ENCODE peak calls at places on chromosomes 2 and 18, in eight cellular contexts. T is HTR-8/SVneo; L is activated naive CD4-positive, alpha-beta T cell treated with anti-CD3 and anti-CD28 coated beads, Interleukin-2, amount 10 ng/mL, durations not matched to agents 7 days and 5 days; X is astrocyte; F is effector CD4-positive, alpha-beta T cell; P is A549; U is NCI-H1105; S is T follicular helper cell. B is an unnamed sample.

GRCh38 chr2:86223098-86223681 is 23.9 kb downstream of the MRPL35 start:
- DNase-seq in U (no peak), S (no peak), F (no peak), X (peak), L (no peak), T (no peak), P (no peak), B (no peak)

GRCh38 chr2:20448246-20449046 is 1.6 kb downstream of the RHOB start:
- DNase-seq in X (no peak), U (no peak), T (no peak), S (no peak), L (no peak), P (peak), F (no peak), B (no peak)

GRCh38 chr2:161417428-161418274 is 1.6 kb downstream of the TBR1 start:
- DNase-seq in X (no peak), S (no peak), F (no peak), L (no peak), P (no peak), T (no peak), U (no peak), B (no peak)

GRCh38 chr2:39266139-39266805 is 22.5 kb upstream of the CDKL4 start:
- DNase-seq in L (peak), S (no peak), U (no peak), F (no peak), X (peak), P (no peak), T (no peak), B (no peak)

GRCh38 chr18:9094307-9095226 is 7.9 kb upstream of the NDUFV2 start:
- DNase-seq in U (no peak), S (no peak), P (peak), T (no peak), F (no peak), X (peak), L (peak), B (no peak)

GRCh38 chr2:192146069-192147006 is 48.4 kb downstream of the TMEFF2 start:
- DNase-seq in T (no peak), X (peak), U (no peak), S (no peak), F (no peak), P (no peak), L (no peak), B (no peak)

GRCh38 chr18:12109836-12110235 is 16.2 kb downstream of the ANKRD62 start:
- DNase-seq in S (no peak), T (no peak), P (no peak), X (no peak), L (no peak), F (no peak), U (no peak), B (no peak)

GRCh38 chr2:223815186-223815883 is 22.0 kb downstream of the AP1S3 start:
- DNase-seq in L (no peak), T (peak), P (peak), U (peak), S (no peak), F (no peak), X (peak), B (no peak)

GRCh38 chr2:46984642-46985476 is 69.3 kb upstream of the MCFD2 start:
- DNase-seq in L (peak), U (no peak), P (peak), S (no peak), X (peak), T (peak), F (no peak), B (no peak)

GRCh38 chr2:88638743-88639142 is 11.5 kb upstream of the EIF2AK3 start:
- DNase-seq in T (no peak), F (no peak), U (no peak), P (no peak), L (no peak), X (peak), S (no peak), B (no peak)

GRCh38 chr2:187528042-187528441 is 26.2 kb downstream of the TFPI start:
- DNase-seq in X (no peak), U (peak), T (no peak), L (no peak), P (no peak), F (no peak), S (no peak), B (no peak)

B was measured in mucosa of descending colon.